ENCODE peak calls at places on chromosomes 5 and 9, in four cellular contexts. P, X, V and H are unnamed samples.

GRCh38 chr5:151248651-151249050 is 4.3 kb upstream of the GM2A start:
- DNase-seq in V (no peak), X (no peak), P (no peak), H (no peak)

GRCh38 chr9:89919171-89919681 is 314.4 kb downstream of the GADD45G start:
- DNase-seq in V (no peak), X (peak; percentile 42), P (peak; percentile 65), H (peak; percentile 43)

GRCh38 chr5:107618233-107618632 is 52.5 kb downstream of the EFNA5 start:
- DNase-seq in X (no peak), V (no peak), P (no peak), H (no peak)

GRCh38 chr9:85586684-85587083 is 155.1 kb downstream of the AGTPBP1 start:
- DNase-seq in P (no peak), X (no peak), V (no peak), H (no peak)

GRCh38 chr9:2159521-2160417 is 144.6 kb downstream of the SMARCA2 start:
- DNase-seq in V (no peak), X (no peak), P (no peak), H (no peak)

GRCh38 chr9:99020786-99021436 is 77.2 kb downstream of the COL15A1 start:
- DNase-seq in X (no peak), P (no peak), V (no peak), H (no peak)

GRCh38 chr9:127927457-127928231 is 2.9 kb downstream of the PIP5KL1 start:
- DNase-seq in V (no peak), X (peak; percentile 82), P (no peak), H (peak; percentile 82)

GRCh38 chr9:92341578-92341977 is 15.8 kb downstream of the CENPP start:
- DNase-seq in V (no peak), X (no peak), P (no peak), H (no peak)

GRCh38 chr5:145856285-145856818 is 16.5 kb downstream of the GRXCR2 start:
- DNase-seq in V (peak; percentile 51), P (peak; percentile 14), X (peak; percentile 30), H (peak; percentile 57)

GRCh38 chr5:172798422-172799215 is 27.6 kb upstream of the DUSP1 start:
- DNase-seq in V (peak; percentile 62), P (no peak), X (no peak), H (no peak)

GRCh38 chr9:16417101-16417500 is 453.4 kb downstream of the BNC2 start:
- DNase-seq in P (no peak), V (no peak), X (no peak), H (no peak)
- H3K27me3 ChIP-seq in P (no peaks in the 10 kb centered on the region), V (no peaks in the 10 kb centered on the region), X (no peaks in the 10 kb centered on the region), H (no peaks in the 10 kb centered on the region)

GRCh38 chr5:35963381-35963843 is 25.0 kb upstream of the CAPSL start:
- DNase-seq in V (no peak), X (no peak), P (no peak), H (no peak)
- TF ChIP-seq CTCF in V (no peak), X (no peak), P (peak; percentile 40), H (peak; percentile 79)

GRCh38 chr5:10262995-10263394 is 12.9 kb downstream of the CCT5 start:
- DNase-seq in V (no peak), P (no peak), X (no peak), H (no peak)

GRCh38 chr5:10259916-10260315 is 9.8 kb downstream of the CCT5 start:
- DNase-seq in P (no peak), X (no peak), V (no peak), H (no peak)

GRCh38 chr5:10264569-10264968 is 14.5 kb downstream of the CCT5 start:
- DNase-seq in X (no peak), V (no peak), P (no peak), H (no peak)

GRCh38 chr5:10261065-10261464 is 11.0 kb downstream of the CCT5 start:
- DNase-seq in X (no peak), V (no peak), P (no peak), H (no peak)

GRCh38 chr5:10262121-10262774 is 12.2 kb downstream of the CCT5 start:
- DNase-seq in P (no peak), V (no peak), X (no peak), H (no peak)
- TF ChIP-seq POLR2A in P (no peak), V (no peak), X (no peak), H (no peak)

DNA sequence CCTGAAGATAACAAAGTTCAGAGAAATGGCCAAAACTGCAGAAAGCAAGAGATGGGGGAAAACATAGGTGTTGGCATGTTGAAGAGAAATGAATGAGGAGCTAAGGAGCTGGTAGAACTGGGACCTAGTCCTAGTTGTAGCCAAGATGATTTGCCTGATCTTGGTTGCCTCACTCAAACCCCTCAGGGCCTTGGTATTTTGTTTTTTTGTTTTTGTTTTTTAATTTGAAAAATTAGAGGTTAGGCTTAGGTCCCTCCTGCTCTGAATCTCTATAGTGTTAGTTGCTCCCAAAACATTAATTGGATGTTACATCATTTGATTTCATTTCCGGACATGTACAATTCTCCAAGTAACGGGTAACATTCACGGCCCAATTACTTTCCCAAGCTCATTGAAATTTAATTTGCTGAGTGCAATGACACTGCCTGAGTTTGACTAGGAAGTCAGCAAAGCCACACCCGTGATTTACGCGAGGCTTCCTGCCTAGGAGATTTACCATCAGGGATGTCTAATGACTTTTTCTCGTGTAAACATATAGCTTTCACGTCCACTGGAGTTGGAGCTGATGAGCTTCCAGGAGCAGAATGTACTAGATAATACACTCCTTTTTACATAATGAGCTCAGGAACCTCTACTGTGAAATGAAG is 291.5 kb downstream of the TLE1 start:
- DNase-seq in V (no peak), P (no peak), X (no peak), H (no peak)
- H3K27me3 ChIP-seq in V (no peaks in the 10 kb centered on the region), P (no peaks in the 10 kb centered on the region), X (no peaks in the 10 kb centered on the region), H (no peaks in the 10 kb centered on the region)

DNA sequence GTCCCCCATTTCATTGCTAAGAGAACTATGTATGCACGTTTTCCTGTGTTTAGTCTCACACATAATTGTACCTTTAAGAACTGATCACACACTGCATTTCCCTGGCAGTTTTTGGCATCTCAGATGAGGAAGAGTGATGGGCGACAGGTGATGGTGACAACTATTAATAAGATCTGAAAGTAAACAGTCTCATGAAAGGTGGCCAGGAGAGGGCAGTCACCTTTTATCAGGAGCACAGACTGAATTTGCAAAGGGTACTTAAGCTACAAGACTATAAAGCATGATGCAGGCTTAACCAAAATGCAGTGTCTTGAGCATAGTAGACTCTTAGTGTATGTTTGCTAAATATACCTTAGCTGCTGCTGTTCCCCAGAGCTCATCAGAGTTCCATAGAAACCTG is 91.5 kb downstream of the GHR start:
- DNase-seq in X (no peak), V (no peak), P (peak; percentile 86), H (no peak)
- TF ChIP-seq CTCF in X (no peak), V (no peak), P (peak; percentile 45), H (no peak)

GRCh38 chr5:160421625-160422258 is at the start of gene PTTG1:
- DNase-seq in P (peak; percentile 92), V (peak; percentile 89), X (peak; percentile 98), H (peak; percentile 97)
- TF ChIP-seq POLR2A in P (peak; percentile 57), V (no peak), X (no peak), H (no peak)

GRCh38 chr9:81789751-81790150 is 100.4 kb upstream of the TLE1 start:
- DNase-seq in V (no peak), P (no peak), X (no peak), H (no peak)
- H3K27me3 ChIP-seq in V (no peaks in the 10 kb centered on the region), P (no peaks in the 10 kb centered on the region), X (no peaks in the 10 kb centered on the region), H (no peaks in the 10 kb centered on the region)

DNA sequence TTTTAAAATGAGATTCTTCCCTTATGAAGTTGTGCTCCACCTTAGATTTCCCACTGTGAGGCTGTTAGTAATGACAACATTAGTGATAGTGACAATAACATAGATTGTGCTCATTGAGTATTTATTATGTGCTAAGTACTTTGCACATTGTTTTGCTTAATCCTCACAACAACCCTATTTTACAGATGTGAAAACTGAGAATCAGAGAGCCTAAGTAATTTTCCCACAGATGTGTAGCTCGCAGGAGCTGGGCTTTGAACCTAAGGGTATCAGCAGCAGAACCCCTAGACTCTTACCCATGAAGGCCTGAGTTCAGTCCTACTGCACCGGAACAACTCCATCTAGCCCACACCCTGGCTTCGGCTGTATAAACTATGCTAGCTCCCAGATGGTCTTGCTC is 15.6 kb upstream of the ARAP3 start:
- DNase-seq in X (no peak), P (no peak), V (no peak), H (no peak)
- TF ChIP-seq CTCF in X (no peak), P (no peak), V (no peak), H (no peak)